ENCODE peak calls at places on chromosomes 2 and 18, in ten cellular contexts. Z, Y, J, S, G, E, U, W, P and B are unnamed samples.

GRCh38 chr18:27627927-27628326 is 442.8 kb upstream of the CHST9 start:
- DNase-seq in Z (no peak), Y (no peak), J (no peak), S (no peak), G (no peak), E (no peak), U (no peak), W (no peak), P (no peak), B (no peak)

GRCh38 chr18:70420151-70420898 is 131.5 kb downstream of the SOCS6 start:
- DNase-seq in Z (no peak), Y (peak; percentile 1), J (peak; percentile 81), S (no peak), G (no peak), E (no peak), U (no peak), W (no peak), P (no peak), B (no peak)

GRCh38 chr2:219287569-219288265 is 8.6 kb downstream of the DNAJB2 start:
- DNase-seq in Z (no peak), Y (no peak), J (no peak), S (peak; percentile 15), G (no peak), E (no peak), U (no peak), W (no peak), P (no peak), B (peak; percentile 22)

GRCh38 chr18:80034852-80035406 is 695 bp downstream of the RBFA start:
- DNase-seq in Z (no peak), Y (no peak), J (no peak), S (no peak), G (peak; percentile 11), E (no peak), U (no peak), W (no peak), P (no peak), B (no peak)

GRCh38 chr2:164182116-164182637 is 439.1 kb downstream of the GRB14 start:
- DNase-seq in Z (no peak), Y (no peak), J (no peak), S (no peak), G (no peak), E (no peak), U (no peak), W (no peak), P (no peak), B (no peak)

GRCh38 chr18:78754311-78755043 is 225.1 kb upstream of the SALL3 start:
- DNase-seq in Z (no peak), Y (no peak), J (no peak), S (no peak), G (no peak), E (no peak), U (no peak), W (no peak), P (no peak), B (no peak)

GRCh38 chr2:54605836-54606235 is 117.6 kb upstream of the EML6 start:
- DNase-seq in Z (no peak), Y (no peak), J (no peak), S (no peak), G (no peak), E (no peak), U (no peak), W (no peak), P (no peak), B (no peak)

GRCh38 chr2:221283896-221284295 is 288.2 kb downstream of the EPHA4 start:
- DNase-seq in Z (no peak), Y (no peak), J (peak; percentile 77), S (no peak), G (no peak), E (no peak), U (no peak), W (no peak), P (no peak), B (peak; percentile 6)

GRCh38 chr18:35045121-35045520 is 3.9 kb downstream of the MAPRE2 start:
- DNase-seq in Z (no peak), Y (no peak), J (peak; percentile 60), S (no peak), G (no peak), E (no peak), U (no peak), W (no peak), P (no peak), B (no peak)

GRCh38 chr18:13463526-13463925 is 245.0 kb downstream of the LDLRAD4 start:
- DNase-seq in Z (no peak), Y (no peak), J (no peak), S (no peak), G (no peak), E (no peak), U (no peak), W (no peak), P (no peak), B (no peak)

GRCh38 chr18:26096852-26097251 is 6.4 kb upstream of the SS18 start:
- DNase-seq in Z (no peak), Y (no peak), J (no peak), S (no peak), G (no peak), E (no peak), U (no peak), W (no peak), P (no peak), B (no peak)

GRCh38 chr2:202185816-202186221 is 52.6 kb downstream of the SUMO1 start:
- DNase-seq in Z (no peak), Y (no peak), J (peak; percentile 91), S (no peak), G (no peak), E (no peak), U (no peak), W (no peak), P (no peak), B (no peak)

GRCh38 chr2:219969508-219969907 is 342.1 kb downstream of the SLC4A3 start:
- DNase-seq in Z (no peak), Y (no peak), J (peak; percentile 92), S (no peak), G (no peak), E (no peak), U (no peak), W (no peak), P (no peak), B (no peak)

GRCh38 chr18:27605107-27605834 is 420.2 kb upstream of the CHST9 start:
- DNase-seq in Z (no peak), Y (peak; percentile 37), J (peak; percentile 78), S (peak; percentile 20), G (peak; percentile 78), E (peak; percentile 61), U (peak; percentile 34), W (no peak), P (no peak), B (peak; percentile 52)

GRCh38 chr18:58195278-58195721 is 151.3 kb downstream of the NEDD4L start:
- DNase-seq in Z (peak; percentile 17), Y (no peak), J (no peak), S (peak; percentile 35), G (no peak), E (peak; percentile 62), U (no peak), W (peak; percentile 8), P (no peak), B (no peak)

GRCh38 chr2:188293601-188294482 is 2.2 kb downstream of the GULP1 start:
- DNase-seq in Z (no peak), Y (no peak), J (peak; percentile 91), S (peak; percentile 85), G (peak; percentile 34), E (peak; percentile 45), U (peak; percentile 40), W (no peak), P (no peak), B (no peak)

GRCh38 chr2:46493241-46493970 is 14.0 kb downstream of the TMEM247 start:
- DNase-seq in Z (no peak), Y (no peak), J (peak; percentile 64), S (no peak), G (no peak), E (no peak), U (no peak), W (no peak), P (no peak), B (no peak)

GRCh38 chr2:124046332-124046731 is 21.2 kb downstream of the CNTNAP5 start:
- DNase-seq in Z (no peak), Y (no peak), J (no peak), S (no peak), G (no peak), E (no peak), U (no peak), W (no peak), P (no peak), B (no peak)

GRCh38 chr2:159091381-159091780 is 122.9 kb downstream of the TANC1 start:
- DNase-seq in Z (no peak), Y (no peak), J (peak; percentile 86), S (no peak), G (no peak), E (no peak), U (no peak), W (no peak), P (no peak), B (no peak)

GRCh38 chr2:55590810-55591440 is 26.5 kb downstream of the PPP4R3B start:
- DNase-seq in Z (no peak), Y (no peak), J (peak; percentile 92), S (no peak), G (no peak), E (no peak), U (no peak), W (no peak), P (no peak), B (no peak)

GRCh38 chr18:60978338-60978737 is 354.9 kb upstream of the CDH20 start:
- DNase-seq in Z (no peak), Y (no peak), J (peak; percentile 80), S (no peak), G (no peak), E (no peak), U (no peak), W (no peak), P (no peak), B (no peak)

GRCh38 chr2:231458368-231458767 is 5.9 kb downstream of the NCL start:
- DNase-seq in Z (no peak), Y (no peak), J (no peak), S (no peak), G (no peak), E (no peak), U (no peak), W (no peak), P (no peak), B (no peak)

GRCh38 chr2:34401186-34401585 is 802.1 kb upstream of the FAM98A start:
- DNase-seq in Z (no peak), Y (no peak), J (peak; percentile 32), S (no peak), G (no peak), E (no peak), U (no peak), W (no peak), P (no peak), B (no peak)

GRCh38 chr2:160076239-160076638 is 13.8 kb upstream of the PLA2R1 start:
- DNase-seq in Z (no peak), Y (no peak), J (no peak), S (no peak), G (no peak), E (no peak), U (no peak), W (no peak), P (no peak), B (no peak)

GRCh38 chr2:177165731-177166711 is 46.6 kb upstream of the HNRNPA3 start:
- DNase-seq in Z (no peak), Y (peak; percentile 51), J (peak; percentile 60), S (no peak), G (peak; percentile 69), E (no peak), U (no peak), W (no peak), P (no peak), B (peak; percentile 67)

GRCh38 chr18:56034954-56035353 is 447.0 kb upstream of the TCF4 start:
- DNase-seq in Z (no peak), Y (no peak), J (peak; percentile 2), S (no peak), G (no peak), E (no peak), U (no peak), W (no peak), P (no peak), B (no peak)

GRCh38 chr2:205704101-205704741 is 21.9 kb downstream of the NRP2 start:
- DNase-seq in Z (no peak), Y (no peak), J (peak; percentile 85), S (peak; percentile 54), G (peak; percentile 65), E (no peak), U (no peak), W (no peak), P (no peak), B (no peak)

GRCh38 chr18:49476664-49477411 is 10.2 kb downstream of the C18orf32 start:
- DNase-seq in Z (no peak), Y (peak; percentile 86), J (peak; percentile 91), S (no peak), G (no peak), E (no peak), U (no peak), W (no peak), P (peak; percentile 91), B (peak; percentile 84)